ENCODE peak calls at places on chromosomes 12 and 14, in four cellular contexts. S is GM12878, B is HepG2, A is K562. R is an unnamed sample.

GRCh38 chr12:12240671-12241345 is 26.0 kb downstream of the LRP6 start:
- DNase-seq in S (no peak), A (no peak), B (peak), R (no peak)

GRCh38 chr12:133226690-133227089 is 9.0 kb downstream of the ANHX start:
- DNase-seq in S (no peak), A (no peak), B (no peak), R (no peak)

GRCh38 chr12:119258149-119258548 is 76.4 kb upstream of the CCDC60 start:
- DNase-seq in A (no peak), B (no peak), S (no peak), R (no peak)

GRCh38 chr12:38691164-38691563 is 214.2 kb downstream of the CPNE8 start:
- DNase-seq in S (no peak), A (no peak), B (no peak), R (no peak)

GRCh38 chr14:105165761-105166485 is 2.7 kb downstream of the JAG2 start:
- DNase-seq in B (no peak), A (no peak), S (no peak), R (no peak)

GRCh38 chr14:26841920-26842741 is 244.3 kb upstream of the NOVA1 start:
- DNase-seq in S (no peak), A (no peak), B (peak), R (no peak)

GRCh38 chr14:22314183-22314820 is 274.7 kb downstream of the DAD1 start:
- DNase-seq in S (peak), A (peak), B (peak), R (no peak)

GRCh38 chr14:39229222-39229543 is 4.5 kb upstream of the MIA2 start:
- DNase-seq in S (no peak), B (no peak), A (no peak), R (no peak)

GRCh38 chr12:105485926-105486325 is 155.4 kb downstream of the C12orf75 start:
- DNase-seq in S (no peak), B (no peak), A (no peak), R (no peak)

GRCh38 chr14:30751646-30752416 is 122.5 kb upstream of the COCH start:
- DNase-seq in B (no peak), A (no peak), S (no peak), R (peak)

GRCh38 chr14:80681651-80682050 is 259.9 kb downstream of the CEP128 start:
- DNase-seq in A (no peak), B (no peak), S (no peak), R (no peak)

DNA sequence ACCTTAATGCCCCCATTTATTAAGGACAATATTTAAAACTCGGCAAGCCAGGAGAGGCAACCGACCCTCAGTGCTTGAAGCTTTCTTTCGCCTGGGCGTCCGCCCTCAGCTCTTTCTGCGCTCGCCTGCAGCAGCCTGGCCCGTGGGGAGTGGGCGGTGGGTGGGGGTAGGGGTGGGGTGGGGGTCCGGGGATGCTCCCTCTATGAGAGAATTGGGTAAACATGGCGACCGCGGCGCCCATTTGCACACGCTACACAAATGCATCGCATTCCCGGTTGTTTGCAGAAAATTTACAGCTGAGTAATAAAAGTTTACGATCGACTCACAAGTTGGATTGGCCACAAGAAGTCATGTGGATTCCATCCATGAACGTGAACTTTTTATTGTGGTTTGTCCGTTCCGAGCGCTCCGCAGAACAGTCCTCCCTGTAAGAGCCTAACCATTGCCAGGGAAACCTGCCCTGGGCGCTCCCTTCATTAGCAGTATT is 7.7 kb downstream of the HOXC8 start:
- DNase-seq in A (no peak), B (no peak), S (no peak), R (no peak)
- TF ChIP-seq CBFB in A (no peak), B (no peak), S (no peak), R (no peak)

GRCh38 chr12:74393265-74393664 is 144.4 kb upstream of the ATXN7L3B start:
- DNase-seq in A (no peak), B (no peak), S (no peak), R (no peak)
- TF ChIP-seq CREM in A (no peak), B (no peak), S (no peak), R (no peak)

GRCh38 chr12:27779416-27779815 is 617 bp upstream of the KLHL42 start:
- DNase-seq in S (no peak), B (peak), A (no peak), R (peak)
- TF ChIP-seq CBFB in S (no peak), B (no peak), A (no peak), R (no peak)

DNA sequence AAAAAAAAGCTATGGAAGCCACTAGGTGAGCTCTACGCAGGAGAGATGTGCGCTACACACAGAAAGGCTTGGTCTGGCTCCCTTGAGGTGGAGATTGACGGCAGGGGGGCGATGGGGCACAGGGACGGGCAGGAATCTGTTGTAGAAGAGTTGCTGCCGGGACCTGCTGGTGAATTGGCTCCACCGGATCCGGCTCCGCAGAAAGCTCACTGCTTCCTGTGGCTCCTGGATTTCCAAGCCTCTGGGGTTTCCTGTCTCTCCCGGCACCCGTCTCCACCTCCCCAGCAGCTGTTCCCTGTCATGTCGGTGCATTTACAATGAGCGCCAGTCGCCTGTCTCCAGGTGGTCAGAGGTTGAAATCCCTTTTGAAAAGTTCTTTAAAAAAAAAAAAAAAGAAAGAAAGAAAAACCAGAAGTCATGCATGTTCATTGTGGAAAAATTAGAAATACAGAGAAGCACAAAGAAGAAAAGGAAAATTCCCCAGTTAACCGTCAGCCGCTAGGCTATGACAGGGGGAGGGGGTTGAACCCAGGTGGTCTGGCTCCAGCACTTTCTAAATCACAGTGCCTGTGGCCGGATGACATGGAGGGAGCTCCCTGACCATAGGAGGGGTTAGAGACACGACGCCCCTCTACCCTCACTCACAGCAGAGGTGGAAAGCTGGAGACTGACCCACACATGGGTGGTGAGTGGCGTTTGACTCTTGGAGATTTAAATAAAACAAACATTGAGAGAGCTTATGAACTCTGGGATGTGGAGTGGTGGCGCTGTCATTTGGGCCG is 20.8 kb downstream of the FAM222A start:
- DNase-seq in B (no peak), A (no peak), S (no peak), R (peak)
- TF ChIP-seq CREM in B (no peak), A (no peak), S (no peak), R (no peak)

DNA sequence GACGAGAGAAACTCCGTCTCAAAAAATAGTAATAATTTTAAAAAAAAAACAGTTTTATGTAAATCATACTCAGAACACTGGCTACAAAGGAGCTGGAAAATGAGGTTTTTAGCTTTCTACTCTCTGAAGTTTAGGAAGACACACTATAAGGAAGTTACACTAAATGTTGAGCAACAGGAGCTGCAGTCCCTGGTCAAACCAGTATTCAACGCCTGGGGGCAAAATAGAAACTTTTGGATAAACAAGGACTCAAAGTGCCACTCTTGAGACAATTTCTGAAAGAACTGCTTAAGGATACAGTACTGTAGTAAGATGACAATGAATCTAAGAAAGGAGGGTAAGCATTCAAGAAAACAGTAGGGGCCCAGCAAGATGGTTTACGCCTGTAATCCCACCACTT is 29.3 kb downstream of the ACTR6 start:
- DNase-seq in S (no peak), A (no peak), B (no peak), R (no peak)
- TF ChIP-seq CBFB in S (no peak), A (no peak), B (no peak), R (no peak)